ENCODE peak calls at places on chromosomes 4 and X, in six cellular contexts. P is germinal center; C is suprapubic skin; G is NCI-H2029 treated with DMSO at 0.1 percent for 48 hours; L is stimulated activated CD8-positive, alpha-beta memory T cell treated with anti-CD3 and anti-CD28 coated beads, Interleukin-7, amount 100 ng/mL, for 1 hour; N is skeletal muscle cell. S is an unnamed sample.

GRCh38 chr4:1307951-1308735 is 18.5 kb downstream of the MAEA start:
- DNase-seq in P (no peak), C (no peak), G (no peak), L (no peak), N (no peak), S (no peak)

GRCh38 chr4:41287852-41288251 is 31.1 kb downstream of the UCHL1 start:
- DNase-seq in P (no peak), C (no peak), G (no peak), L (no peak), N (no peak), S (no peak)

GRCh38 chr4:156972370-156972980 is 876 bp upstream of the PDGFC start:
- DNase-seq in P (no peak), C (no peak), G (no peak), L (no peak), N (no peak), S (no peak)

GRCh38 chrX:46576458-46576857 is 2.9 kb downstream of the CHST7 start:
- DNase-seq in P (no peak), C (no peak), G (no peak), L (no peak), N (no peak), S (no peak)

GRCh38 chrX:112832481-112833095 is 8.0 kb downstream of the AMOT start:
- DNase-seq in P (no peak), C (no peak), G (no peak), L (no peak), N (no peak), S (no peak)

GRCh38 chr4:154332681-154333421 is 158.7 kb downstream of the DCHS2 start:
- DNase-seq in P (peak), C (peak), G (no peak), L (no peak), N (no peak), S (peak)

GRCh38 chr4:1563768-1564485 is 120.2 kb downstream of the FAM53A start:
- DNase-seq in P (no peak), C (no peak), G (no peak), L (no peak), N (no peak), S (no peak)

GRCh38 chrX:77446840-77447239 is 349 bp upstream of the FGF16 start:
- DNase-seq in P (no peak), C (no peak), G (no peak), L (no peak), N (no peak), S (no peak)

GRCh38 chr4:41504167-41504566 is 33.8 kb upstream of the LIMCH1 start:
- DNase-seq in P (no peak), C (no peak), G (no peak), L (no peak), N (no peak), S (no peak)

GRCh38 chrX:151402719-151403390 is 5.8 kb downstream of the VMA21 start:
- DNase-seq in P (no peak), C (no peak), G (peak), L (no peak), N (no peak), S (no peak)

GRCh38 chr4:21992330-21992729 is 43.8 kb upstream of the KCNIP4 start:
- DNase-seq in P (no peak), C (no peak), G (no peak), L (no peak), N (no peak), S (no peak)

GRCh38 chr4:17805580-17805979 is 5.0 kb downstream of the DCAF16 start:
- DNase-seq in P (no peak), C (no peak), G (no peak), L (no peak), N (no peak), S (no peak)

GRCh38 chr4:137960371-137961050 is 281.6 kb downstream of the SLC7A11 start:
- DNase-seq in P (no peak), C (no peak), G (no peak), L (no peak), N (peak), S (no peak)